ENCODE peak calls at places on chromosomes 16 and 17, in seven cellular contexts. P, K, V, S, Z, B and L are unnamed samples.

GRCh38 chr17:32103476-32104113 is 38.7 kb upstream of the RHOT1 start:
- DNase-seq in P (no peak), K (no peak), V (no peak), S (no peak), Z (no peak), B (no peak), L (no peak)

GRCh38 chr16:68548947-68549346 is 9.9 kb downstream of the ZFP90 start:
- DNase-seq in P (no peak), K (no peak), V (no peak), S (no peak), Z (no peak), B (no peak), L (no peak)

GRCh38 chr17:64048805-64049204 is 28.4 kb upstream of the ICAM2 start:
- DNase-seq in P (no peak), K (no peak), V (no peak), S (no peak), Z (no peak), B (no peak), L (no peak)

GRCh38 chr17:44247346-44248219 is 20.4 kb downstream of the SLC4A1 start:
- DNase-seq in P (no peak), K (no peak), V (no peak), S (no peak), Z (no peak), B (no peak), L (no peak)

GRCh38 chr17:1005361-1005946 is 8.5 kb downstream of the TIMM22 start:
- DNase-seq in P (no peak), K (no peak), V (peak; percentile 54), S (no peak), Z (no peak), B (no peak), L (peak; percentile 26)

GRCh38 chr17:33732116-33732515 is 439.0 kb upstream of the ASIC2 start:
- DNase-seq in P (no peak), K (no peak), V (peak; percentile 0), S (peak; percentile 51), Z (no peak), B (no peak), L (peak; percentile 43)

GRCh38 chr17:47732399-47733046 is 513 bp upstream of the TBX21 start:
- DNase-seq in P (no peak), K (peak; percentile 49), V (no peak), S (no peak), Z (no peak), B (no peak), L (peak; percentile 43)

GRCh38 chr16:80341242-80341641 is 199.6 kb upstream of the DYNLRB2 start:
- DNase-seq in P (no peak), K (peak; percentile 43), V (no peak), S (no peak), Z (no peak), B (no peak), L (peak; percentile 51)

GRCh38 chr16:61014869-61015268 is 1021.4 kb downstream of the CDH8 start:
- DNase-seq in P (no peak), K (peak; percentile 57), V (no peak), S (no peak), Z (no peak), B (no peak), L (peak; percentile 18)

GRCh38 chr17:35002876-35003551 is 22.7 kb downstream of the LIG3 start:
- DNase-seq in P (no peak), K (no peak), V (peak; percentile 76), S (no peak), Z (no peak), B (no peak), L (no peak)

GRCh38 chr16:75288596-75289120 is 37.2 kb upstream of the BCAR1 start:
- DNase-seq in P (no peak), K (no peak), V (no peak), S (no peak), Z (no peak), B (no peak), L (no peak)

GRCh38 chr16:19223235-19223847 is 55.3 kb downstream of the SYT17 start:
- DNase-seq in P (no peak), K (peak; percentile 67), V (peak; percentile 4), S (peak; percentile 47), Z (peak; percentile 36), B (no peak), L (peak; percentile 67)

GRCh38 chr17:64635647-64636305 is 26.3 kb downstream of the SMURF2 start:
- DNase-seq in P (peak; percentile 51), K (no peak), V (peak; percentile 88), S (no peak), Z (no peak), B (no peak), L (no peak)

GRCh38 chr17:78676415-78677302 is 99.5 kb upstream of the DNAH17 start:
- DNase-seq in P (no peak), K (no peak), V (no peak), S (no peak), Z (no peak), B (no peak), L (no peak)

GRCh38 chr17:67059372-67059771 is 15.0 kb downstream of the CACNG1 start:
- DNase-seq in P (no peak), K (peak; percentile 15), V (no peak), S (no peak), Z (no peak), B (no peak), L (no peak)

GRCh38 chr16:31181102-31181830 is 1.3 kb downstream of the FUS start:
- DNase-seq in P (peak; percentile 46), K (no peak), V (peak; percentile 44), S (peak; percentile 20), Z (no peak), B (peak; percentile 42), L (peak; percentile 41)

GRCh38 chr16:49639739-49640388 is 216.0 kb downstream of the ZNF423 start:
- DNase-seq in P (peak; percentile 81), K (no peak), V (peak; percentile 77), S (peak; percentile 63), Z (peak; percentile 13), B (no peak), L (peak; percentile 37)

DNA sequence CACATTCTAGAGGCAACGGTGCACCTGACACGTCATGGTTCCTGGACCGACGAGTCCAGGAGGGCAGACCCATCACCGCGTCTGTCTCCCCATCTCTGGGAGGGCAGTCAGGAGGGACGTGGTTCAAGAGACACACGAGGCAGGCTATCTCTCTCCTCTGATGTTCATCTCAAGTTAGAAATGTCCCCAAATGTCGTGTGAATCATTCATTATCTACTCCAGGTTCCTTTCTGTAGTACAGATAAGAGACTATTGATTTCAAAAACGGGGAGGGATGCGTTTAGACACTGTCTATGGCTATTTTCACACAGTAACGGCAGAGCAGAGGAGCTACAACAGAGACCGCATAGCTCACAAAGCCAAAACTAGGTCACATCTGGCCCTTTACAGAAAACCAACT is 7.0 kb downstream of the MEAK7 start:
- DNase-seq in P (no peak), K (peak; percentile 6), V (no peak), S (no peak), Z (no peak), B (no peak), L (no peak)
- H2AK5ac ChIP-seq in P (no peak overlapping the region), K (no peak overlapping the region), V (no peak overlapping the region), S (no peak overlapping the region), Z (no peak overlapping the region), B (no peak overlapping the region), L (no peak overlapping the region)

GRCh38 chr16:2786061-2786825 is 1.1 kb downstream of the PRSS33 start:
- DNase-seq in P (no peak), K (peak; percentile 25), V (no peak), S (no peak), Z (no peak), B (no peak), L (no peak)

GRCh38 chr16:2783581-2784375 is 3.6 kb downstream of the PRSS33 start:
- DNase-seq in P (no peak), K (no peak), V (no peak), S (no peak), Z (no peak), B (no peak), L (no peak)

GRCh38 chr16:2784536-2785100 is 2.7 kb downstream of the PRSS33 start:
- DNase-seq in P (no peak), K (peak; percentile 30), V (no peak), S (no peak), Z (no peak), B (no peak), L (no peak)

GRCh38 chr16:2786826-2787151 is 571 bp downstream of the PRSS33 start:
- DNase-seq in P (no peak), K (no peak), V (no peak), S (no peak), Z (no peak), B (no peak), L (no peak)

GRCh38 chr16:2785101-2785991 is 2.0 kb downstream of the PRSS33 start:
- DNase-seq in P (no peak), K (peak; percentile 45), V (no peak), S (no peak), Z (no peak), B (no peak), L (no peak)
- H2AK5ac ChIP-seq in P (no peak overlapping the region), K (no peak overlapping the region), V (no peak overlapping the region), S (peak overlapping the region; percentile 99), Z (no peak overlapping the region), B (no peak overlapping the region), L (no peak overlapping the region)

GRCh38 chr17:18971801-18972200 is 19.8 kb downstream of the SLC5A10 start:
- DNase-seq in P (no peak), K (no peak), V (no peak), S (no peak), Z (no peak), B (no peak), L (no peak)
- H2AK5ac ChIP-seq in P (no peak overlapping the region), K (no peak overlapping the region), V (no peak overlapping the region), S (no peak overlapping the region), Z (no peak overlapping the region), B (no peak overlapping the region), L (no peak overlapping the region)

GRCh38 chr17:75979705-75980187 is 706 bp downstream of the TEN1 start:
- DNase-seq in P (peak; percentile 88), K (no peak), V (peak; percentile 79), S (no peak), Z (no peak), B (peak; percentile 93), L (no peak)

GRCh38 chr17:75985986-75986385 is 6.9 kb downstream of the TEN1 start:
- DNase-seq in P (no peak), K (no peak), V (no peak), S (no peak), Z (no peak), B (peak; percentile 75), L (no peak)

GRCh38 chr17:75980188-75981018 is 1.4 kb downstream of the TEN1 start:
- DNase-seq in P (peak; percentile 22), K (no peak), V (no peak), S (no peak), Z (no peak), B (peak; percentile 62), L (no peak)

GRCh38 chr17:75981019-75981615 is 2.1 kb downstream of the TEN1 start:
- DNase-seq in P (no peak), K (no peak), V (no peak), S (no peak), Z (no peak), B (peak; percentile 53), L (no peak)

DNA sequence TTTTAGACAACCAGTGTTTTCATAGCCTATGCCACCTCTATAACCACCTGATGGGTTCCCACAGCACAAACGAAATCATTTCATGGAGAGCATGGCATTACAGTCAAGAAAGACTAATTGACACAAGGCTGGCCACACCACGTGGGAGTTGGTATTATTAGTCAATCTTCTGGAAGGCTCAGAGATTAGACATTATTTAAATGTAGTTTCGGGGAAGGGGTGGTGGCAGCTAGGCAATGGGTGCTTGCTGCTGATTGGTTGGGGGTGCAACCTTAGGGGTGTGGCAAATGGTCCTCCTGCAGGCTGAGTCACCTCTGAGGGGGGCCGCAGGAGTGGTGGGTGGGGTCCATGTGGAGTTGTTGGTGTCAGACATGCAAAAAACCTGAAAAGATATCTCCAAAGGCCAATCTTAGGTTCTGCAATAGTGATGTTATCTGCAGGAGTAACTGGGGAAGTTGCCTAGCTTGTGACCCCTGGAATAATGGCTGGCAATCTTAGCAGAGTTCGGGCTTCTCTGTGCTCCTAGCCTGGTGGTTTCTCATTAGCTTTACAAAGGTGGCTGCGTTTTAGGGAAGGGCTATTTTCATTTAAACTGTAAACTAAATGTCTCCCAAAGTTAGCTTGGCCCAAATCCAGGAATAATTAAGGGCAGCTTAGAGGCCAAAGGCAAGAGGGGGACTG is 4.6 kb downstream of the TEN1 start:
- DNase-seq in P (no peak), K (peak; percentile 90), V (no peak), S (no peak), Z (no peak), B (peak; percentile 86), L (peak; percentile 97)
- H2AK5ac ChIP-seq in P (peak overlapping the region; percentile 55), K (no peak overlapping the region), V (peak overlapping the region; percentile 43), S (no peak overlapping the region), Z (no peak overlapping the region), B (no peak overlapping the region), L (peak overlapping the region; percentile 25)